ENCODE peak calls at places on chromosomes 3 and 15, in nine cellular contexts. Z is EH; Y is Calu3; B is H4; W is activated naive CD8-positive, alpha-beta T cell treated with anti-CD3 and anti-CD28 coated beads, Interleukin-2, amount 10 ng/mL, durations not matched to agents 7 days and 5 days; T is stimulated activated CD4-positive, alpha-beta T cell treated with anti-CD3 and anti-CD28 coated beads, Interleukin-4, amount 100 ng/mL, for 4 hours; U is Right ventricle myocardium superior; X is mesenteric fat pad; A is NCI-H1092. J is an unnamed sample.

GRCh38 chr15:37788767-37789391 is 145.6 kb upstream of the TMCO5A start:
- DNase-seq in Z (no peak), Y (no peak), B (no peak), W (no peak), T (no peak), U (no peak), X (no peak), A (no peak), J (no peak)

GRCh38 chr3:181176610-181177009 is 187.1 kb upstream of the DNAJC19 start:
- DNase-seq in Z (peak), Y (peak), B (peak), W (no peak), T (no peak), U (peak), X (no peak), A (no peak), J (peak)

GRCh38 chr15:40029979-40030893 is 8.7 kb downstream of the SRP14 start:
- DNase-seq in Z (peak), Y (no peak), B (no peak), W (no peak), T (no peak), U (no peak), X (no peak), A (no peak), J (no peak)

GRCh38 chr3:45595364-45596154 is 1.0 kb downstream of the LIMD1 start:
- DNase-seq in Z (peak), Y (peak), B (no peak), W (no peak), T (no peak), U (peak), X (no peak), A (no peak), J (no peak)

GRCh38 chr3:86988235-86988634 is 2.7 kb downstream of the VGLL3 start:
- DNase-seq in Z (peak), Y (no peak), B (no peak), W (no peak), T (no peak), U (no peak), X (no peak), A (no peak), J (peak)

GRCh38 chr15:99435761-99436346 is 129.9 kb upstream of the MEF2A start:
- DNase-seq in Z (peak), Y (no peak), B (no peak), W (peak), T (no peak), U (no peak), X (peak), A (no peak), J (no peak)

GRCh38 chr15:68820205-68820588 is 498 bp downstream of the ANP32A start:
- DNase-seq in Z (peak), Y (peak), B (peak), W (peak), T (peak), U (peak), X (no peak), A (peak), J (no peak)

GRCh38 chr3:185625784-185626183 is 39.7 kb downstream of the SENP2 start:
- DNase-seq in Z (no peak), Y (no peak), B (no peak), W (no peak), T (no peak), U (no peak), X (no peak), A (no peak), J (no peak)

GRCh38 chr15:40456299-40456712 is 14.5 kb upstream of the CHST14 start:
- DNase-seq in Z (no peak), Y (no peak), B (no peak), W (no peak), T (no peak), U (peak), X (no peak), A (no peak), J (peak)

GRCh38 chr3:121885386-121885785 is 8.8 kb upstream of the SLC15A2 start:
- DNase-seq in Z (peak), Y (no peak), B (no peak), W (no peak), T (no peak), U (no peak), X (no peak), A (no peak), J (no peak)

GRCh38 chr3:184415229-184415517 is 35.3 kb downstream of the CHRD start:
- DNase-seq in Z (no peak), Y (no peak), B (no peak), W (no peak), T (no peak), U (no peak), X (no peak), A (no peak), J (no peak)

GRCh38 chr3:20808864-20809263 is 622.9 kb upstream of the SGO1 start:
- DNase-seq in Z (no peak), Y (no peak), B (no peak), W (no peak), T (no peak), U (no peak), X (no peak), A (no peak), J (no peak)

GRCh38 chr3:125644036-125645025 is 49.0 kb upstream of the OSBPL11 start:
- DNase-seq in Z (peak), Y (no peak), B (no peak), W (no peak), T (no peak), U (peak), X (no peak), A (no peak), J (no peak)

GRCh38 chr3:165641569-165642310 is 195.5 kb downstream of the BCHE start:
- DNase-seq in Z (no peak), Y (no peak), B (no peak), W (no peak), T (no peak), U (no peak), X (no peak), A (no peak), J (no peak)

GRCh38 chr15:35876762-35877161 is 330.8 kb upstream of the DPH6 start:
- DNase-seq in Z (no peak), Y (no peak), B (no peak), W (no peak), T (no peak), U (no peak), X (no peak), A (no peak), J (no peak)

GRCh38 chr3:121574449-121574848 is 6.7 kb downstream of the ARGFX start:
- DNase-seq in Z (no peak), Y (peak), B (peak), W (no peak), T (no peak), U (no peak), X (no peak), A (no peak), J (peak)

GRCh38 chr3:65855370-65856100 is 183.2 kb downstream of the MAGI1 start:
- DNase-seq in Z (peak), Y (no peak), B (no peak), W (no peak), T (no peak), U (no peak), X (no peak), A (no peak), J (no peak)

GRCh38 chr3:112333386-112334334 is 704 bp downstream of the CD200 start:
- DNase-seq in Z (no peak), Y (no peak), B (no peak), W (no peak), T (no peak), U (peak), X (no peak), A (peak), J (no peak)

GRCh38 chr3:134334901-134335280 is 39.4 kb downstream of the AMOTL2 start:
- DNase-seq in Z (no peak), Y (peak), B (no peak), W (no peak), T (no peak), U (no peak), X (no peak), A (no peak), J (no peak)

GRCh38 chr3:43747641-43748040 is 56.9 kb downstream of the ABHD5 start:
- DNase-seq in Z (peak), Y (no peak), B (no peak), W (no peak), T (no peak), U (no peak), X (no peak), A (no peak), J (no peak)

GRCh38 chr3:57791245-57791644 is 35.1 kb downstream of the SLMAP start:
- DNase-seq in Z (no peak), Y (no peak), B (peak), W (no peak), T (no peak), U (no peak), X (no peak), A (no peak), J (no peak)

J was measured in mammary epithelial cell.